ENCODE peak calls at places on chromosomes 13 and 19, in five cellular contexts. K is activated T-cell treated with anti-CD3 and anti-CD28 coated beads, Interleukin-2, amount 50 U/mL, for 72 hours; H is NCI-H1930; V is AG09309; O is stimulated activated CD4-positive, alpha-beta T cell treated with anti-CD3 and anti-CD28 coated beads, Interleukin-2, amount 100 ng/mL, for 48 hours. D is an unnamed sample.

GRCh38 chr19:58367698-58368454 is 5.3 kb upstream of the ZNF497 start:
- DNase-seq in O (no peak), K (no peak), H (no peak), V (no peak), D (no peak)

GRCh38 chr19:27971071-27971470 is 1241.9 kb downstream of the UQCRFS1 start:
- DNase-seq in K (no peak), V (no peak), O (no peak), H (no peak), D (peak; percentile 13)

GRCh38 chr13:42707596-42707995 is 73.8 kb upstream of the FAM216B start:
- DNase-seq in O (no peak), K (no peak), H (no peak), V (no peak), D (no peak)

GRCh38 chr19:40174087-40174486 is 17.1 kb upstream of the MAP3K10 start:
- DNase-seq in O (no peak), H (no peak), V (no peak), K (no peak), D (no peak)

GRCh38 chr19:1373534-1374249 is 10.0 kb upstream of the NDUFS7 start:
- DNase-seq in K (no peak), H (no peak), O (no peak), V (no peak), D (no peak)

GRCh38 chr19:2282062-2282861 is at the start of gene PEAK3:
- DNase-seq in V (no peak), H (no peak), K (no peak), O (no peak), D (no peak)

GRCh38 chr13:48531416-48532145 is 1.3 kb downstream of the RCBTB2 start:
- DNase-seq in O (peak; percentile 12), H (no peak), K (no peak), V (no peak), D (no peak)

GRCh38 chr19:29268721-29269483 is 56.0 kb upstream of the UQCRFS1 start:
- DNase-seq in V (no peak), H (no peak), K (no peak), O (no peak), D (no peak)

GRCh38 chr13:51423766-51424165 is 29.1 kb downstream of the INTS6 start:
- DNase-seq in O (no peak), H (no peak), K (no peak), V (no peak), D (no peak)

GRCh38 chr13:40238761-40239160 is 427.7 kb downstream of the FOXO1 start:
- DNase-seq in H (no peak), O (no peak), V (no peak), K (no peak), D (no peak)

GRCh38 chr19:391726-392374 is 17.1 kb downstream of the C2CD4C start:
- DNase-seq in H (no peak), K (no peak), O (no peak), V (no peak), D (no peak)

GRCh38 chr19:3135961-3136683 is at the start of gene GNA15:
- DNase-seq in V (no peak), K (peak; percentile 53), O (peak; percentile 32), H (no peak), D (peak; percentile 66)

GRCh38 chr13:40502236-40502635 is 164.2 kb downstream of the FOXO1 start:
- DNase-seq in K (no peak), V (no peak), O (no peak), H (no peak), D (no peak)

GRCh38 chr19:14366529-14366928 is 14.7 kb upstream of the ADGRE5 start:
- DNase-seq in O (peak; percentile 80), V (no peak), H (no peak), K (peak; percentile 90), D (peak; percentile 84)

GRCh38 chr13:41386206-41386605 is 71.1 kb upstream of the RGCC start:
- DNase-seq in V (no peak), O (no peak), H (no peak), K (no peak), D (no peak)

GRCh38 chr19:29587518-29587986 is 18.5 kb upstream of the POP4 start:
- DNase-seq in O (peak; percentile 53), V (no peak), K (peak; percentile 86), H (no peak), D (no peak)

GRCh38 chr19:4389064-4389375 is 11.3 kb downstream of the SH3GL1 start:
- DNase-seq in H (no peak), O (no peak), K (no peak), V (no peak), D (no peak)

GRCh38 chr13:114069376-114070097 is 62.9 kb downstream of the RASA3 start:
- DNase-seq in O (no peak), V (no peak), K (no peak), H (no peak), D (no peak)

GRCh38 chr13:35927554-35927953 is 203.6 kb downstream of the DCLK1 start:
- DNase-seq in K (no peak), H (no peak), V (no peak), O (no peak), D (no peak)

GRCh38 chr13:77507931-77508776 is 27.4 kb upstream of the SCEL start:
- DNase-seq in H (no peak), V (peak; percentile 10), O (no peak), K (no peak), D (peak; percentile 21)

GRCh38 chr13:40490086-40490723 is 176.2 kb downstream of the FOXO1 start:
- DNase-seq in V (no peak), O (peak; percentile 45), H (no peak), K (peak; percentile 44), D (peak; percentile 41)

GRCh38 chr19:55640577-55641375 is at the start of gene ZNF580:
- DNase-seq in O (peak; percentile 71), K (peak; percentile 72), H (peak; percentile 61), V (no peak), D (peak; percentile 81)

GRCh38 chr13:66503890-66504289 is 726.2 kb downstream of the PCDH9 start:
- DNase-seq in V (no peak), H (no peak), K (no peak), O (no peak), D (no peak)

GRCh38 chr19:42313840-42314755 is 989 bp downstream of the TMEM145 start:
- DNase-seq in O (no peak), V (no peak), H (no peak), K (no peak), D (no peak)

GRCh38 chr13:102405499-102406079 is 3.7 kb upstream of the FGF14 start:
- DNase-seq in V (no peak), H (no peak), K (no peak), O (no peak), D (no peak)

GRCh38 chr19:4980087-4980486 is 11.2 kb downstream of the KDM4B start:
- DNase-seq in O (no peak), K (no peak), V (no peak), H (no peak), D (no peak)

GRCh38 chr19:38247126-38247525 is 9.0 kb downstream of the PPP1R14A start:
- DNase-seq in O (no peak), H (no peak), V (no peak), K (no peak), D (no peak)

GRCh38 chr13:94196426-94196825 is 283.1 kb downstream of the DCT start:
- DNase-seq in V (no peak), H (no peak), O (no peak), K (no peak), D (no peak)

GRCh38 chr13:46975173-46975572 is 78.3 kb upstream of the HTR2A start:
- DNase-seq in O (no peak), H (no peak), K (no peak), V (no peak), D (no peak)

GRCh38 chr19:53132231-53132991 is at the start of gene ZNF415:
- DNase-seq in O (peak; percentile 37), K (peak; percentile 70), V (no peak), H (peak; percentile 88), D (no peak)

GRCh38 chr19:19110410-19111137 is 27.7 kb downstream of the TMEM161A start:
- DNase-seq in H (no peak), V (no peak), K (peak; percentile 24), O (no peak), D (no peak)

GRCh38 chr13:44759723-44760360 is 183.7 kb upstream of the TSC22D1 start:
- DNase-seq in H (no peak), K (no peak), V (no peak), O (no peak), D (peak; percentile 9)

GRCh38 chr13:30191491-30192100 is 115.8 kb downstream of the KATNAL1 start:
- DNase-seq in O (no peak), H (no peak), K (no peak), V (no peak), D (no peak)